ENCODE peak calls at places on chromosomes 16 and 17, in five cellular contexts. D is ELF-1, M is posterior cingulate gyrus, I is HEK293T, O is amniotic stem cell. G is an unnamed sample.

GRCh38 chr16:16171332-16171919 is 51.9 kb downstream of the ABCC6 start:
- DNase-seq in D (no peak), M (no peak), I (no peak), O (no peak), G (no peak)

GRCh38 chr16:81846105-81846504 is 67.0 kb downstream of the PLCG2 start:
- DNase-seq in D (no peak), M (no peak), I (no peak), O (no peak), G (no peak)

GRCh38 chr17:57724038-57724728 is 20.9 kb downstream of the CCDC182 start:
- DNase-seq in D (peak; percentile 54), M (no peak), I (no peak), O (no peak), G (no peak)

GRCh38 chr16:49980166-49980565 is 44.9 kb upstream of the CNEP1R1 start:
- DNase-seq in D (peak; percentile 22), M (no peak), I (no peak), O (no peak), G (no peak)

GRCh38 chr16:30063893-30064745 is 1.4 kb upstream of the ALDOA start:
- DNase-seq in D (peak; percentile 68), M (peak; percentile 63), I (peak; percentile 61), O (no peak), G (no peak)

GRCh38 chr17:28735242-28735722 is 6.7 kb downstream of the NEK8 start:
- DNase-seq in D (peak; percentile 57), M (no peak), I (no peak), O (no peak), G (no peak)

GRCh38 chr17:38440614-38441397 is 12.5 kb downstream of the ARHGAP23 start:
- DNase-seq in D (peak; percentile 73), M (no peak), I (no peak), O (no peak), G (no peak)

GRCh38 chr17:69828087-69828486 is 246.9 kb upstream of the KCNJ16 start:
- DNase-seq in D (no peak), M (no peak), I (no peak), O (peak; percentile 1), G (no peak)

GRCh38 chr16:73280366-73280765 is 232.4 kb upstream of the ZFHX3 start:
- DNase-seq in D (no peak), M (no peak), I (no peak), O (no peak), G (no peak)

GRCh38 chr17:4947010-4947410 is 1.3 kb downstream of the PFN1 start:
- DNase-seq in D (no peak), M (no peak), I (no peak), O (no peak), G (no peak)

GRCh38 chr17:30188211-30188939 is 47.1 kb downstream of the SLC6A4 start:
- DNase-seq in D (no peak), M (no peak), I (no peak), O (no peak), G (no peak)

GRCh38 chr17:60712675-60713074 is 35.0 kb downstream of the BCAS3 start:
- DNase-seq in D (no peak), M (no peak), I (no peak), O (no peak), G (no peak)

GRCh38 chr17:72119963-72120877 is 600 bp upstream of the SOX9 start:
- DNase-seq in D (peak; percentile 66), M (no peak), I (peak; percentile 66), O (no peak), G (no peak)

GRCh38 chr16:85175724-85176233 is 63.5 kb upstream of the CIBAR2 start:
- DNase-seq in D (no peak), M (no peak), I (no peak), O (no peak), G (no peak)

GRCh38 chr16:66580605-66581209 is 1.4 kb downstream of the CMTM2 start:
- DNase-seq in D (peak; percentile 39), M (no peak), I (peak; percentile 34), O (peak; percentile 37), G (peak; percentile 54)

GRCh38 chr17:3039748-3040147 is 23.7 kb downstream of the OR1D5 start:
- DNase-seq in D (no peak), M (no peak), I (no peak), O (no peak), G (no peak)

GRCh38 chr16:55499951-55500350 is 8.9 kb upstream of the LPCAT2 start:
- DNase-seq in D (peak; percentile 74), M (no peak), I (peak; percentile 2), O (peak; percentile 96), G (peak; percentile 95)

GRCh38 chr17:8091033-8091687 is 3.6 kb upstream of the ALOX12B start:
- DNase-seq in D (no peak), M (no peak), I (no peak), O (no peak), G (no peak)

GRCh38 chr17:48261297-48261880 is 153.8 kb downstream of the SNX11 start:
- DNase-seq in D (peak; percentile 82), M (no peak), I (peak; percentile 68), O (no peak), G (no peak)

G was measured in AG09319.